ENCODE peak calls at places on chromosomes 7 and 10, in four cellular contexts. One of them, this sample, is unnamed.

GRCh38 chr7:13731643-13732042 is 257.8 kb downstream of the ETV1 start:
- DNase-seq in AG04449: no peak
- DNase-seq in AG09319: no peak
- DNase-seq in PC-3: peak; percentile 26
- DNase-seq in this sample: no peak

GRCh38 chr10:132979491-132980425 is 37.4 kb upstream of the CFAP46 start:
- DNase-seq in PC-3: no peak
- DNase-seq in AG04449: no peak
- DNase-seq in AG09319: no peak
- DNase-seq in this sample: no peak

GRCh38 chr7:32163141-32163806 is 93.1 kb upstream of the PDE1C start:
- DNase-seq in PC-3: peak; percentile 94
- DNase-seq in AG04449: peak; percentile 88
- DNase-seq in AG09319: peak; percentile 48
- DNase-seq in this sample: peak; percentile 85

GRCh38 chr7:78412216-78412858 is 613.8 kb downstream of the PHTF2 start:
- DNase-seq in AG09319: no peak
- DNase-seq in PC-3: no peak
- DNase-seq in AG04449: no peak
- DNase-seq in this sample: no peak

GRCh38 chr10:14086596-14086995 is 244.1 kb downstream of the FRMD4A start:
- DNase-seq in AG09319: no peak
- DNase-seq in AG04449: no peak
- DNase-seq in PC-3: no peak
- DNase-seq in this sample: no peak

GRCh38 chr7:74000489-74001149 is 27.4 kb upstream of the ELN start:
- DNase-seq in AG09319: no peak
- DNase-seq in PC-3: no peak
- DNase-seq in AG04449: no peak
- DNase-seq in this sample: no peak

GRCh38 chr10:14173391-14173705 is 157.4 kb downstream of the FRMD4A start:
- DNase-seq in AG04449: no peak
- DNase-seq in PC-3: no peak
- DNase-seq in AG09319: no peak
- DNase-seq in this sample: peak; percentile 28

GRCh38 chr10:10830316-10831061 is 187.2 kb upstream of the CELF2 start:
- DNase-seq in AG09319: peak; percentile 70
- DNase-seq in AG04449: peak; percentile 59
- DNase-seq in PC-3: peak; percentile 35
- DNase-seq in this sample: peak; percentile 98

GRCh38 chr10:79353000-79353406 is 5.7 kb downstream of the PPIF start:
- DNase-seq in PC-3: no peak
- DNase-seq in AG09319: no peak
- DNase-seq in AG04449: no peak
- DNase-seq in this sample: no peak

GRCh38 chr7:72217151-72217550 is 195.0 kb downstream of the CALN1 start:
- DNase-seq in AG04449: no peak
- DNase-seq in PC-3: no peak
- DNase-seq in AG09319: no peak
- DNase-seq in this sample: no peak

GRCh38 chr7:151114151-151115090 is 28.1 kb downstream of the AGAP3 start:
- DNase-seq in AG04449: no peak
- DNase-seq in AG09319: no peak
- DNase-seq in PC-3: peak; percentile 43
- DNase-seq in this sample: peak; percentile 35

GRCh38 chr10:12949248-12949647 is 52.3 kb downstream of the CCDC3 start:
- DNase-seq in AG09319: no peak
- DNase-seq in PC-3: no peak
- DNase-seq in AG04449: no peak
- DNase-seq in this sample: no peak
- TF ChIP-seq CTCF in AG09319: no peak
- TF ChIP-seq CTCF in PC-3: no peak
- TF ChIP-seq CTCF in AG04449: no peak
- TF ChIP-seq CTCF in this sample: no peak

GRCh38 chr10:33193057-33193866 is 141.2 kb downstream of the NRP1 start:
- DNase-seq in PC-3: peak; percentile 100
- DNase-seq in AG04449: no peak
- DNase-seq in AG09319: peak; percentile 77
- DNase-seq in this sample: peak; percentile 93
- TF ChIP-seq CTCF in PC-3: no peak
- TF ChIP-seq CTCF in AG04449: peak; percentile 73
- TF ChIP-seq CTCF in AG09319: peak; percentile 75
- TF ChIP-seq CTCF in this sample: peak; percentile 78

DNA sequence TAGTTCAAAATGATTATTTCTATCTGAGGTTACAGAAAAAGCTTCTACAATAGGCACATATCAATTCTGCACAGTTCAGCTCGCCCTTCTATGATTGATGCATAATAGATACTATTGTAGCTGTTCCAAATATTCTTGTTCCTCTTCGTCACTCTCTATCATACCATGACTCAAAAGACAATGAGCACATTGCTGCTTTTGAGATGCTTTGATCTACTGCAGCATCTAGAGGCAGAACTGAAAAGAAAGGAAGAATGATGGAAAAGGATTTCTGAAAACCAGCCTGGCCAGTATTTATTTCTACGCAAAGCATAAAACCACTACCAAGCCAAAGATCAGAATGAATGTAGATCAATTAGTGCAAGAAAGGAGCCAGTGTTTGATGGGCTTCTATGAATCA is 59.3 kb upstream of the PLXDC2 start:
- DNase-seq in PC-3: no peak
- DNase-seq in AG09319: no peak
- DNase-seq in AG04449: no peak
- DNase-seq in this sample: no peak
- TF ChIP-seq CTCF in PC-3: no peak
- TF ChIP-seq CTCF in AG09319: no peak
- TF ChIP-seq CTCF in AG04449: no peak
- TF ChIP-seq CTCF in this sample: no peak

GRCh38 chr7:63927261-63927660 is 71.4 kb upstream of the ZNF722 start:
- DNase-seq in PC-3: no peak
- DNase-seq in AG09319: no peak
- DNase-seq in AG04449: no peak
- DNase-seq in this sample: no peak

GRCh38 chr7:63931057-63931600 is 67.5 kb upstream of the ZNF722 start:
- DNase-seq in PC-3: no peak
- DNase-seq in AG09319: no peak
- DNase-seq in AG04449: no peak
- DNase-seq in this sample: no peak

GRCh38 chr7:63925262-63925625 is 73.4 kb upstream of the ZNF722 start:
- DNase-seq in PC-3: no peak
- DNase-seq in AG09319: no peak
- DNase-seq in AG04449: no peak
- DNase-seq in this sample: no peak

GRCh38 chr7:63925626-63926460 is 72.8 kb upstream of the ZNF722 start:
- DNase-seq in AG04449: no peak
- DNase-seq in AG09319: no peak
- DNase-seq in PC-3: peak; percentile 88
- DNase-seq in this sample: peak; percentile 16
- TF ChIP-seq CTCF in AG04449: no peak
- TF ChIP-seq CTCF in AG09319: no peak
- TF ChIP-seq CTCF in PC-3: no peak
- TF ChIP-seq CTCF in this sample: no peak

This sample was measured in fibroblast of pulmonary artery.